ENCODE peak calls at places on chromosomes 16 and 17, in four cellular contexts. Y is A549, Z is heart left ventricle, N is psoas muscle. E is an unnamed sample. For H3K4me1 and H3K9me3, the result is how much of the 10 kb centered on the place peaks cover.

GRCh38 chr17:73003487-73003886 is 89.0 kb downstream of the SLC39A11 start:
- DNase-seq in Y (no peak), Z (no peak), N (no peak), E (no peak)

GRCh38 chr16:59385953-59386352 is 651.8 kb upstream of the GOT2 start:
- DNase-seq in Z (no peak), N (no peak), Y (no peak), E (no peak)

GRCh38 chr17:17819561-17819995 is 17.2 kb downstream of the SREBF1 start:
- DNase-seq in Z (no peak), N (peak), Y (peak), E (peak)

GRCh38 chr16:5965321-5965720 is 867.7 kb upstream of the EEF2KMT start:
- DNase-seq in Z (no peak), Y (no peak), N (no peak), E (no peak)

GRCh38 chr17:72614871-72615626 is 477.4 kb downstream of the SLC39A11 start:
- DNase-seq in Z (no peak), N (no peak), Y (peak), E (no peak)

GRCh38 chr16:23788653-23789052 is 33.8 kb downstream of the CHP2 start:
- DNase-seq in Y (no peak), N (no peak), Z (no peak), E (no peak)

GRCh38 chr16:78596996-78597422 is 497.6 kb downstream of the WWOX start:
- DNase-seq in N (no peak), Y (no peak), Z (no peak), E (no peak)

GRCh38 chr16:5073279-5073629 is 1.6 kb downstream of the ALG1 start:
- DNase-seq in Z (no peak), Y (no peak), N (no peak), E (no peak)

GRCh38 chr17:52515927-52516326 is 357.4 kb upstream of the CA10 start:
- DNase-seq in Y (no peak), Z (no peak), N (no peak), E (no peak)
- H3K4me1 ChIP-seq in Y (under half), Z (under half), N (under half), E (under half)

GRCh38 chr17:55990332-55991006 is 162.8 kb upstream of the ANKFN1 start:
- DNase-seq in Z (no peak), N (no peak), Y (no peak), E (no peak)
- H3K9me3 ChIP-seq in Z (under half), N (under half), Y (under half), E (under half)

GRCh38 chr17:79925242-79925957 is 86.2 kb upstream of the CBX4 start:
- DNase-seq in N (peak), Z (peak), Y (peak), E (no peak)

GRCh38 chr17:79924639-79924976 is 85.4 kb upstream of the CBX4 start:
- DNase-seq in Z (no peak), N (no peak), Y (no peak), E (no peak)

GRCh38 chr17:79926002-79926307 is 86.7 kb upstream of the CBX4 start:
- DNase-seq in Y (no peak), Z (no peak), N (no peak), E (no peak)

GRCh38 chr17:79922798-79923197 is 83.6 kb upstream of the CBX4 start:
- DNase-seq in N (no peak), Z (no peak), Y (no peak), E (no peak)

GRCh38 chr17:79923974-79924638 is 84.9 kb upstream of the CBX4 start:
- DNase-seq in Z (no peak), N (no peak), Y (no peak), E (no peak)
- H3K27ac ChIP-seq in Z (no peak), N (no peak), Y (peak), E (no peak)

DNA sequence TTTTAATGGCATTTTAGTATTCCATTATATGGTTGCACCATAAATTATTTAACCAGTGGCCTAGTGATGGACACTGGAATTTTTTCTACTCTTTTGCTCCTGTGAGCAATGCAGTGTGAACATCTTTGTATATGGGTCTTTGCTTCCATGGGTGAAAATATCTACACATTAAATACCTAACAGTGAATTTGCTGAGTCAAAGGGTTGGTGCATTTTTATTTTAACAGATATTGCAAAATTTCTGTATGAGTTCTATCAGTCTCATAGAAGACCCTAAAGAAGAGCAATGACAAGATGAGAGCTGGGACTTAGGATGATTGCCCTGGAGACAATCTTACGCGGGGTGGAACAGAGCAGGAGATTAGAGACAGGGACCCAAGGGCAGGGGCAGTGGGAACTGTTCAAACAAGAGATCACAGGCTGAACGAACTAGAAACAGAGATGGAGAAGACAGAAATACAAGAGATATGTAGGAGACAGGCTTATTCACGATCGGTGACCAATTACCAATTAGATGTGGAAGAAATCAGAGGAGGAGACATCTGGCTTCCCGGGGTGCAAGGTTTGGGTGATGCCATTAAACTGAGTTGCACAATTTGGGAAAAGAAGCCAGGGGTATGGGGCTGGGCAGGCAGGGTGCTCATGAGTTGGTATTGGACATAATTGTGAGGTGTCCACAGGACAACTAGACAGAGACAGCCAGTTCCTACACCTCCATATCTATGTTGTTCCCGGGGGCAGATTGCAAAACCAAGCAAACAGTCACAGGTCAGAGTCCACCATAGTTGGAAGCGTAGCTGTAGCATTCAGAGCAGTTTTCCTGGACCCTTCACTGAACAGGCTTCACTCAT is 39.9 kb upstream of the LONP2 start:
- DNase-seq in Z (no peak), N (no peak), Y (no peak), E (no peak)
- H3K4me1 ChIP-seq in Z (under half), N (under half), Y (under half), E (under half)

DNA sequence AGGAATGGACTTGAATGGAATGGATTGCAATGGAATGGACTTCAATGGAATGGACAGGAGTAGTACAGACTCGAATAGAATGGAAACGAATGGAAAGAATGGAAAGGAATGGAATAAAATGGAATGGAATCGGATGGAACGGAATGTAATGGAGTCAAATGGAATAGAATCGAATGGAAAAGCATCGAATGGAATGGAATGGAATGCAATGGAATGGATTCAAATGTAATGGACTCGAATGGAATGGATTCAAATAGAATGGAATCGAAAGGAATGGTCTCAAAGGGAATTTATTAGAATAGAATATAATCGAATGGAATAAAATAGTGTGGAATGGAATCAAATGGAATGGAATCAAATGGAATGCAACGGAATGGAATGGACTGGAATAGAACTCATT is 484.9 kb upstream of the WSB1 start:
- DNase-seq in N (no peak), Y (no peak), Z (no peak), E (no peak)
- H3K9me3 ChIP-seq in N (under half), Y (under half), Z (under half), E (under half)

GRCh38 chr17:42512246-42512645 is 23.8 kb upstream of the NAGLU start:
- DNase-seq in Y (no peak), N (no peak), Z (no peak), E (peak)
- H3K27ac ChIP-seq in Y (no peak), N (peak), Z (peak), E (peak)

DNA sequence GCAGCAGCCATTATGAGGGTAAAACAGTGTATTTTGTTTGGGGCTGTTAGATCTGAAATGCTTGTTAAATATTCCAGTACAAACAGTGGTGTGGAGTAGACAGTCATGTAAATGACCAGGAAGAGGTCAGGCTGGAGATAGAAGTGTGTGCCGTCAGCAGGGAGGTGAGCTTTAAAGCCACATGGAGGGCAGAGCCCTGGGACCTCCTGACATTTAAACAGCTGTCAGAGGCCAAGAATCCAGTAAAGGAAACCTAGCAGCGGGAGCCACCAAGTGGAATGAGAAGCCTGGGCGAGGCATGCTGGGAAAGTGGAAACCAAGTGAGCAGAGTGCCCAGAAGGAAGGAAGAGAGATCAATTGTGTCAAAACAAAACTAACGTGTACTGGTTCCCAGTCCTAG is 26.8 kb downstream of the C17orf67 start:
- DNase-seq in Z (no peak), Y (no peak), N (no peak), E (no peak)
- H3K4me1 ChIP-seq in Z (under half), Y (under half), N (under half), E (under half)